ENCODE peak calls at places on chromosomes 12 and 14, in ten cellular contexts. H, Y, Q, B, W, C, F, P, U and D are unnamed samples.

GRCh38 chr12:21763531-21763930 is 11.0 kb downstream of the KCNJ8 start:
- DNase-seq in H (no peak), Y (no peak), Q (no peak), B (no peak), W (no peak), C (no peak), F (no peak), P (no peak), U (no peak), D (no peak)

GRCh38 chr12:58765653-58766554 is 154.4 kb downstream of the LRIG3 start:
- DNase-seq in H (no peak), Y (no peak), Q (no peak), B (no peak), W (no peak), C (no peak), F (peak), P (no peak), U (no peak), D (no peak)

GRCh38 chr14:68719634-68720384 is 73.1 kb downstream of the ZFP36L1 start:
- DNase-seq in H (no peak), Y (no peak), Q (no peak), B (no peak), W (no peak), C (no peak), F (peak), P (no peak), U (no peak), D (no peak)

GRCh38 chr14:85159726-85160125 is 370.2 kb upstream of the FLRT2 start:
- DNase-seq in H (no peak), Y (no peak), Q (no peak), B (no peak), W (no peak), C (no peak), F (no peak), P (no peak), U (no peak), D (no peak)

GRCh38 chr14:50031534-50032313 is 84.6 kb downstream of the VCPKMT start:
- DNase-seq in H (no peak), Y (no peak), Q (no peak), B (no peak), W (no peak), C (no peak), F (no peak), P (no peak), U (no peak), D (no peak)

GRCh38 chr12:29944269-29945000 is 160.7 kb upstream of the TMTC1 start:
- DNase-seq in H (no peak), Y (no peak), Q (no peak), B (no peak), W (no peak), C (no peak), F (no peak), P (no peak), U (no peak), D (no peak)

GRCh38 chr12:109732321-109733305 is 19.0 kb downstream of the FAM222A start:
- DNase-seq in H (no peak), Y (no peak), Q (no peak), B (no peak), W (no peak), C (no peak), F (no peak), P (no peak), U (no peak), D (no peak)

GRCh38 chr12:77349703-77350102 is 284.3 kb upstream of the E2F7 start:
- DNase-seq in H (no peak), Y (no peak), Q (no peak), B (no peak), W (no peak), C (no peak), F (no peak), P (no peak), U (no peak), D (no peak)

GRCh38 chr12:80513211-80513610 is 69.2 kb downstream of the PTPRQ start:
- DNase-seq in H (no peak), Y (no peak), Q (no peak), B (no peak), W (no peak), C (no peak), F (no peak), P (no peak), U (no peak), D (no peak)

GRCh38 chr12:53461591-53461990 is 9.7 kb downstream of the PCBP2 start:
- DNase-seq in H (no peak), Y (no peak), Q (no peak), B (no peak), W (no peak), C (no peak), F (no peak), P (no peak), U (no peak), D (no peak)

GRCh38 chr14:103542545-103543088 is 13.6 kb downstream of the TRMT61A start:
- DNase-seq in H (peak), Y (peak), Q (no peak), B (no peak), W (no peak), C (no peak), F (no peak), P (peak), U (no peak), D (no peak)